ENCODE peak calls at places on chromosome 21, in nine cellular contexts. One of them, this sample, is unnamed.

GRCh38 chr21:37665230-37666024 is 250.8 kb downstream of the KCNJ6 start:
- DNase-seq in mucosa of descending colon: no peak
- DNase-seq in AG10803: peak
- DNase-seq in upper lobe of right lung: no peak
- DNase-seq in cardiac muscle cell: no peak
- DNase-seq in ovary: no peak
- DNase-seq in GM13976: no peak
- DNase-seq in stomach: no peak
- DNase-seq in CD8-positive, alpha-beta T cell: no peak
- DNase-seq in this sample: no peak

GRCh38 chr21:26883768-26884167 is 38.6 kb upstream of the ADAMTS1 start:
- DNase-seq in mucosa of descending colon: no peak
- DNase-seq in AG10803: peak
- DNase-seq in upper lobe of right lung: no peak
- DNase-seq in cardiac muscle cell: no peak
- DNase-seq in ovary: no peak
- DNase-seq in GM13976: no peak
- DNase-seq in stomach: no peak
- DNase-seq in CD8-positive, alpha-beta T cell: no peak
- DNase-seq in this sample: peak

GRCh38 chr21:36717901-36718465 is 19.1 kb downstream of the SIM2 start:
- DNase-seq in mucosa of descending colon: no peak
- DNase-seq in AG10803: no peak
- DNase-seq in upper lobe of right lung: no peak
- DNase-seq in cardiac muscle cell: no peak
- DNase-seq in ovary: no peak
- DNase-seq in GM13976: no peak
- DNase-seq in stomach: peak
- DNase-seq in CD8-positive, alpha-beta T cell: no peak
- DNase-seq in this sample: no peak

GRCh38 chr21:36792505-36792967 is 93.6 kb downstream of the SIM2 start:
- DNase-seq in mucosa of descending colon: no peak
- DNase-seq in AG10803: no peak
- DNase-seq in upper lobe of right lung: no peak
- DNase-seq in cardiac muscle cell: no peak
- DNase-seq in ovary: no peak
- DNase-seq in GM13976: no peak
- DNase-seq in stomach: no peak
- DNase-seq in CD8-positive, alpha-beta T cell: no peak
- DNase-seq in this sample: no peak

GRCh38 chr21:32612999-32613337 is 791 bp upstream of the CFAP298 start:
- DNase-seq in mucosa of descending colon: no peak
- DNase-seq in AG10803: no peak
- DNase-seq in upper lobe of right lung: no peak
- DNase-seq in cardiac muscle cell: no peak
- DNase-seq in ovary: no peak
- DNase-seq in GM13976: no peak
- DNase-seq in stomach: no peak
- DNase-seq in CD8-positive, alpha-beta T cell: no peak
- DNase-seq in this sample: no peak

GRCh38 chr21:25895565-25896205 is 160.9 kb downstream of the GABPA start:
- DNase-seq in mucosa of descending colon: no peak
- DNase-seq in AG10803: peak
- DNase-seq in upper lobe of right lung: no peak
- DNase-seq in cardiac muscle cell: peak
- DNase-seq in ovary: no peak
- DNase-seq in GM13976: no peak
- DNase-seq in stomach: no peak
- DNase-seq in CD8-positive, alpha-beta T cell: no peak
- DNase-seq in this sample: peak

GRCh38 chr21:20999567-21000169 is 1.5 kb downstream of the NCAM2 start:
- DNase-seq in mucosa of descending colon: no peak
- DNase-seq in AG10803: peak
- DNase-seq in upper lobe of right lung: no peak
- DNase-seq in cardiac muscle cell: peak
- DNase-seq in ovary: no peak
- DNase-seq in GM13976: peak
- DNase-seq in stomach: no peak
- DNase-seq in CD8-positive, alpha-beta T cell: no peak
- DNase-seq in this sample: peak

GRCh38 chr21:32482565-32483292 is 70.2 kb downstream of the EVA1C start:
- DNase-seq in mucosa of descending colon: no peak
- DNase-seq in AG10803: no peak
- DNase-seq in upper lobe of right lung: no peak
- DNase-seq in cardiac muscle cell: no peak
- DNase-seq in ovary: peak
- DNase-seq in GM13976: no peak
- DNase-seq in stomach: no peak
- DNase-seq in CD8-positive, alpha-beta T cell: no peak
- DNase-seq in this sample: no peak

GRCh38 chr21:37071561-37072238 is 1.2 kb downstream of the PIGP start:
- DNase-seq in mucosa of descending colon: peak
- DNase-seq in AG10803: peak
- DNase-seq in upper lobe of right lung: peak
- DNase-seq in cardiac muscle cell: peak
- DNase-seq in ovary: peak
- DNase-seq in GM13976: peak
- DNase-seq in stomach: peak
- DNase-seq in CD8-positive, alpha-beta T cell: no peak
- DNase-seq in this sample: peak

GRCh38 chr21:33901421-33902288 is 13.9 kb downstream of the ATP5PO start:
- DNase-seq in mucosa of descending colon: peak
- DNase-seq in AG10803: peak
- DNase-seq in upper lobe of right lung: no peak
- DNase-seq in cardiac muscle cell: peak
- DNase-seq in ovary: no peak
- DNase-seq in GM13976: no peak
- DNase-seq in stomach: no peak
- DNase-seq in CD8-positive, alpha-beta T cell: no peak
- DNase-seq in this sample: peak

GRCh38 chr21:38223893-38224540 is 32.8 kb upstream of the KCNJ15 start:
- DNase-seq in mucosa of descending colon: no peak
- DNase-seq in AG10803: no peak
- DNase-seq in upper lobe of right lung: no peak
- DNase-seq in cardiac muscle cell: no peak
- DNase-seq in ovary: no peak
- DNase-seq in GM13976: no peak
- DNase-seq in stomach: no peak
- DNase-seq in CD8-positive, alpha-beta T cell: no peak
- DNase-seq in this sample: peak

GRCh38 chr21:29365636-29366305 is 67.0 kb downstream of the BACH1 start:
- DNase-seq in mucosa of descending colon: no peak
- DNase-seq in AG10803: no peak
- DNase-seq in upper lobe of right lung: no peak
- DNase-seq in cardiac muscle cell: no peak
- DNase-seq in ovary: no peak
- DNase-seq in GM13976: no peak
- DNase-seq in stomach: no peak
- DNase-seq in CD8-positive, alpha-beta T cell: no peak
- DNase-seq in this sample: no peak

GRCh38 chr21:35840197-35840799 is 220.0 kb downstream of the SETD4 start:
- DNase-seq in mucosa of descending colon: no peak
- DNase-seq in AG10803: peak
- DNase-seq in upper lobe of right lung: no peak
- DNase-seq in cardiac muscle cell: peak
- DNase-seq in ovary: peak
- DNase-seq in GM13976: peak
- DNase-seq in stomach: peak
- DNase-seq in CD8-positive, alpha-beta T cell: peak
- DNase-seq in this sample: peak

GRCh38 chr21:32463367-32463766 is 50.9 kb downstream of the EVA1C start:
- DNase-seq in mucosa of descending colon: no peak
- DNase-seq in AG10803: peak
- DNase-seq in upper lobe of right lung: no peak
- DNase-seq in cardiac muscle cell: no peak
- DNase-seq in ovary: no peak
- DNase-seq in GM13976: no peak
- DNase-seq in stomach: no peak
- DNase-seq in CD8-positive, alpha-beta T cell: no peak
- DNase-seq in this sample: no peak

GRCh38 chr21:33541756-33542639 is at the start of gene GART:
- DNase-seq in mucosa of descending colon: peak
- DNase-seq in AG10803: peak
- DNase-seq in upper lobe of right lung: peak
- DNase-seq in cardiac muscle cell: peak
- DNase-seq in ovary: peak
- DNase-seq in GM13976: peak
- DNase-seq in stomach: peak
- DNase-seq in CD8-positive, alpha-beta T cell: peak
- DNase-seq in this sample: peak

GRCh38 chr21:27693376-27693775 is 726.5 kb upstream of the ADAMTS5 start:
- DNase-seq in mucosa of descending colon: no peak
- DNase-seq in AG10803: peak
- DNase-seq in upper lobe of right lung: no peak
- DNase-seq in cardiac muscle cell: no peak
- DNase-seq in ovary: no peak
- DNase-seq in GM13976: no peak
- DNase-seq in stomach: no peak
- DNase-seq in CD8-positive, alpha-beta T cell: no peak
- DNase-seq in this sample: peak

GRCh38 chr21:40386301-40386911 is 460.6 kb downstream of the DSCAM start:
- DNase-seq in mucosa of descending colon: peak
- DNase-seq in AG10803: no peak
- DNase-seq in upper lobe of right lung: peak
- DNase-seq in cardiac muscle cell: peak
- DNase-seq in ovary: peak
- DNase-seq in GM13976: no peak
- DNase-seq in stomach: peak
- DNase-seq in CD8-positive, alpha-beta T cell: no peak
- DNase-seq in this sample: no peak
- TF ChIP-seq CTCF in mucosa of descending colon: peak
- TF ChIP-seq CTCF in AG10803: peak
- TF ChIP-seq CTCF in upper lobe of right lung: peak
- TF ChIP-seq CTCF in cardiac muscle cell: peak
- TF ChIP-seq CTCF in ovary: no peak
- TF ChIP-seq CTCF in GM13976: peak
- TF ChIP-seq CTCF in stomach: peak
- TF ChIP-seq CTCF in CD8-positive, alpha-beta T cell: peak
- TF ChIP-seq CTCF in this sample: peak

GRCh38 chr21:43361127-43361492 is 65.8 kb downstream of the SIK1 start:
- DNase-seq in mucosa of descending colon: peak
- DNase-seq in AG10803: peak
- DNase-seq in upper lobe of right lung: no peak
- DNase-seq in cardiac muscle cell: no peak
- DNase-seq in ovary: no peak
- DNase-seq in GM13976: no peak
- DNase-seq in stomach: no peak
- DNase-seq in CD8-positive, alpha-beta T cell: no peak
- DNase-seq in this sample: peak
- TF ChIP-seq CTCF in mucosa of descending colon: no peak
- TF ChIP-seq CTCF in AG10803: peak
- TF ChIP-seq CTCF in upper lobe of right lung: no peak
- TF ChIP-seq CTCF in cardiac muscle cell: no peak
- TF ChIP-seq CTCF in ovary: no peak
- TF ChIP-seq CTCF in GM13976: no peak
- TF ChIP-seq CTCF in stomach: no peak
- TF ChIP-seq CTCF in CD8-positive, alpha-beta T cell: no peak
- TF ChIP-seq CTCF in this sample: peak

DNA sequence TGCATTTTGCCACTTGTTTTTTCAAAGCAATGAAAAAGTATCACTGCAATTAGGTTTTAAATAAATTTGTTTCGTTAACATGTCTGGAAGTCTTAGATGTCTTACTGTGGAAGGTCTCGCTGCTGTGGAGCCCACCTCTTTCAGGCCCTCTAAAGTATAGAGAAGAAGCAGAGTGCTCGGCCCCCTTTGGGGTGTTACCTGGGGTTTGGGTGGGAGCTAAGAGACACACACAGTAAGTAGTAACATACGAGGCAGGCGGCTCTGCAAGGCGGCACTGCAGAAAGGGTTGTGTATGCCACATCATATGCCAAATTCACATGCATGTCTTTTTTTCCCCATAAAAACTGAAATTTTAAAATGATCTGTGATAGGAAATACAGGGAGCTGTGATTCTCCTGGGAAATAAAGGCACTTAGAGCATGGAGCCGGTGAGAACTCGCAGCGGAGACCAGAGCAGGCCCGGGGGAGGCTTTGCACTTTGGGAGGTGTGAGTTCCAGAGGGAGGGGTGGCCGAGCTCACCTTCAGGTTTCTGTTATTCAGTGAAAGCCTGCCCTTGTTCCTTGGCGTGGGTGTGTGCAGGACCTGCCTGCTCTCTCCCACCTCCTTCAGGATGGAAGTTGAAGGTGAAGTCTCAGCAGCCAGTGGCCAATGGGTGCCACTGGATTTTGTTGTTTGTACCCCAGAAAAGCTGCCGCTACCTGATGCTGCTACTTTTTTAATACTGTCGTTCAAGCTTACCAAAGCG is 35.7 kb upstream of the PWP2 start:
- DNase-seq in mucosa of descending colon: no peak
- DNase-seq in AG10803: no peak
- DNase-seq in upper lobe of right lung: no peak
- DNase-seq in cardiac muscle cell: no peak
- DNase-seq in ovary: no peak
- DNase-seq in GM13976: no peak
- DNase-seq in stomach: no peak
- DNase-seq in CD8-positive, alpha-beta T cell: no peak
- DNase-seq in this sample: no peak
- TF ChIP-seq CTCF in mucosa of descending colon: no peak
- TF ChIP-seq CTCF in AG10803: no peak
- TF ChIP-seq CTCF in upper lobe of right lung: no peak
- TF ChIP-seq CTCF in cardiac muscle cell: no peak
- TF ChIP-seq CTCF in ovary: no peak
- TF ChIP-seq CTCF in GM13976: no peak
- TF ChIP-seq CTCF in stomach: no peak
- TF ChIP-seq CTCF in CD8-positive, alpha-beta T cell: no peak
- TF ChIP-seq CTCF in this sample: no peak

DNA sequence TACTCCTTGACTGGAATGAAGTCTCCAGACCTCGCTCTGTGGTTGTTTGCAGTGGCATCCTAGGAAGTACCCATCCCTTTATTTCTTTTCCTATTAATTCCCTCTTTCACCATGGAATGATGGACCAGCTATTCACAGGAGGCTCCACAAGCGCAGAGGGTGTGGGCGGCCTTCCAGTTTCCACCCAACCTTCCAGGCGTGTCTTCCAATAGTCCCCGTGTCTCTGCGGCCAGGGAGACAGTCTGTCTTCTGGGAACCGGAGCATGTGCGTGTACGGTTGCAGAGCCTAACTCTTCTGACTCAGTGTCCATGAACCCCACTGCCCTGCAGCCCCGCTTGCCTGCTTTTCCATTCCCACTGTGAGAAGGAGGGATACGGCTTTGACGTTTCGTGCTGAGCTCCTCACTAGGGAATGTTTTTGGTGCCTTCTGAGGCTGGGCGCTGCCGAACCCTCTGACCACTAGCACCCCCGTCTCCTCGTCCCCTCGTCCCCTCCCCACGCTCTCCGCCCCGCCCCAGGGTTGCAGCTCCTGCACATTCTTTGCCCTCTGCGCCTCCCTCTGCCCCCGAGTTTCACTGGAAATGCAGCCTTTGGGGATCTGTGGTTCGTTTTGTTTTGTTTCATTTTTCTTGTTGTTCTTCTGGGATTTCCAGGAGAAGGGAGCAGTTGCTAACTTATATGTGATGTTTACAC is 26.3 kb upstream of the FAM3B start:
- DNase-seq in mucosa of descending colon: no peak
- DNase-seq in AG10803: no peak
- DNase-seq in upper lobe of right lung: no peak
- DNase-seq in cardiac muscle cell: no peak
- DNase-seq in ovary: no peak
- DNase-seq in GM13976: no peak
- DNase-seq in stomach: no peak
- DNase-seq in CD8-positive, alpha-beta T cell: no peak
- DNase-seq in this sample: no peak
- TF ChIP-seq CTCF in mucosa of descending colon: no peak
- TF ChIP-seq CTCF in AG10803: no peak
- TF ChIP-seq CTCF in upper lobe of right lung: no peak
- TF ChIP-seq CTCF in cardiac muscle cell: no peak
- TF ChIP-seq CTCF in ovary: no peak
- TF ChIP-seq CTCF in GM13976: no peak
- TF ChIP-seq CTCF in stomach: no peak
- TF ChIP-seq CTCF in CD8-positive, alpha-beta T cell: no peak
- TF ChIP-seq CTCF in this sample: no peak

This sample was measured in foreskin fibroblast.